ENCODE peak calls at places on chromosomes 1 and 21, in eight cellular contexts. S is NAMALWA, K is myocyte, X is HT1080, B is cardiac muscle cell, G is NCI-H2081, W is NCI-H1092 treated with DMSO at 0.1 percent for 48 hours, Q is C1 segment of cervical spinal cord. T is an unnamed sample.

GRCh38 chr1:22340873-22341272 is 110.8 kb upstream of the ZBTB40 start:
- DNase-seq in W (no peak), G (no peak), X (no peak), K (no peak), Q (no peak), B (no peak), S (no peak), T (no peak)

GRCh38 chr1:224732367-224733006 is 116.4 kb downstream of the CNIH3 start:
- DNase-seq in G (no peak), K (no peak), X (no peak), Q (no peak), W (no peak), S (no peak), B (no peak), T (no peak)

GRCh38 chr1:225830823-225831222 is 20.9 kb downstream of the EPHX1 start:
- DNase-seq in X (no peak), Q (no peak), W (no peak), K (no peak), S (no peak), G (peak; percentile 96), B (no peak), T (no peak)

GRCh38 chr1:52532247-52532646 is 20.6 kb downstream of the TUT4 start:
- DNase-seq in B (no peak), S (no peak), G (no peak), Q (no peak), X (no peak), W (no peak), K (no peak), T (no peak)

GRCh38 chr1:198437352-198437751 is 103.1 kb downstream of the ATP6V1G3 start:
- DNase-seq in K (no peak), B (peak; percentile 44), X (no peak), Q (no peak), G (no peak), S (no peak), W (no peak), T (no peak)

GRCh38 chr1:93022580-93022979 is 56.5 kb upstream of the MTF2 start:
- DNase-seq in X (no peak), Q (no peak), G (no peak), W (no peak), K (no peak), B (no peak), S (no peak), T (no peak)

GRCh38 chr1:241270016-241270415 is 87.0 kb downstream of the RGS7 start:
- DNase-seq in K (no peak), B (no peak), W (peak; percentile 86), G (no peak), Q (no peak), S (no peak), X (no peak), T (no peak)

GRCh38 chr1:50368179-50369007 is 54.9 kb downstream of the DMRTA2 start:
- DNase-seq in Q (peak; percentile 26), K (peak; percentile 36), X (no peak), W (peak; percentile 59), B (peak; percentile 33), S (peak; percentile 30), G (peak; percentile 63), T (peak; percentile 31)

GRCh38 chr1:156821801-156822200 is 5.2 kb upstream of the SH2D2A start:
- DNase-seq in G (no peak), B (peak; percentile 74), Q (no peak), K (peak; percentile 50), S (no peak), X (no peak), W (no peak), T (no peak)

GRCh38 chr1:167273027-167273800 is 52.5 kb downstream of the POU2F1 start:
- DNase-seq in K (peak; percentile 89), G (no peak), X (peak; percentile 82), W (peak; percentile 21), B (peak; percentile 86), Q (no peak), S (no peak), T (no peak)

GRCh38 chr21:44866780-44867179 is 6.7 kb downstream of the PTTG1IP start:
- DNase-seq in B (peak; percentile 83), G (peak; percentile 39), Q (no peak), X (peak; percentile 36), S (no peak), K (peak; percentile 82), W (peak; percentile 27), T (no peak)

GRCh38 chr1:203534526-203534925 is 40.6 kb downstream of the OPTC start:
- DNase-seq in S (no peak), Q (no peak), X (peak; percentile 97), G (no peak), K (peak; percentile 92), W (no peak), B (peak; percentile 98), T (no peak)

GRCh38 chr1:244863491-244864252 is 671 bp downstream of the HNRNPU start:
- DNase-seq in B (no peak), G (no peak), Q (peak; percentile 68), S (no peak), X (peak; percentile 8), K (no peak), W (no peak), T (no peak)

GRCh38 chr1:41735587-41736290 is 183.0 kb downstream of the HIVEP3 start:
- DNase-seq in Q (peak; percentile 17), S (no peak), X (no peak), K (no peak), B (peak; percentile 67), W (peak; percentile 18), G (no peak), T (peak; percentile 45)